ENCODE peak calls at places on chromosomes 7 and 10, in eight cellular contexts. I is uterus, B is aorta, H is fibroblast of lung, Y is psoas muscle, L is trophoblast cell, M is hepatocyte, R is pancreas. X is an unnamed sample. For H3K4me1, the result is how much of the 10 kb centered on the place peaks cover.

GRCh38 chr7:112207106-112207592 is 654 bp downstream of the ZNF277 start:
- DNase-seq in I (peak), B (no peak), H (no peak), Y (no peak), L (no peak), M (no peak), R (no peak), X (no peak)

GRCh38 chr7:28973591-28973990 is 15.5 kb upstream of the TRIL start:
- DNase-seq in I (no peak), B (no peak), H (no peak), Y (no peak), L (no peak), M (no peak), R (no peak), X (no peak)

GRCh38 chr10:60677541-60678129 is 100.6 kb upstream of the CDK1 start:
- DNase-seq in I (no peak), B (no peak), H (no peak), Y (no peak), L (no peak), M (no peak), R (no peak), X (no peak)

GRCh38 chr7:74306737-74307469 is 17.7 kb downstream of the CLIP2 start:
- DNase-seq in I (peak), B (peak), H (peak), Y (peak), L (no peak), M (no peak), R (peak), X (no peak)

GRCh38 chr7:39829028-39829427 is 121.0 kb upstream of the CDK13 start:
- DNase-seq in I (no peak), B (no peak), H (no peak), Y (no peak), L (no peak), M (no peak), R (no peak), X (no peak)

GRCh38 chr7:141495057-141495456 is 56.2 kb upstream of the AGK start:
- DNase-seq in I (no peak), B (no peak), H (no peak), Y (no peak), L (no peak), M (no peak), R (no peak), X (no peak)

GRCh38 chr10:98459385-98459784 is 12.7 kb upstream of the HPS1 start:
- DNase-seq in I (no peak), B (no peak), H (no peak), Y (no peak), L (no peak), M (no peak), R (no peak), X (no peak)

GRCh38 chr7:125126376-125126775 is 196.8 kb upstream of the POT1 start:
- DNase-seq in I (no peak), B (no peak), H (peak), Y (no peak), L (no peak), M (no peak), R (no peak), X (no peak)

GRCh38 chr7:20598479-20599419 is 16.7 kb upstream of the ABCB5 start:
- DNase-seq in I (no peak), B (no peak), H (peak), Y (no peak), L (no peak), M (peak), R (no peak), X (no peak)

GRCh38 chr10:124534231-124534798 is 72.7 kb downstream of the LHPP start:
- DNase-seq in I (peak), B (no peak), H (peak), Y (no peak), L (no peak), M (no peak), R (no peak), X (peak)

GRCh38 chr10:122192142-122192541 is 79.0 kb upstream of the BTBD16 start:
- DNase-seq in I (no peak), B (no peak), H (no peak), Y (no peak), L (no peak), M (no peak), R (no peak), X (no peak)

GRCh38 chr7:4237296-4238235 is 444.5 kb upstream of the FOXK1 start:
- DNase-seq in I (no peak), B (peak), H (no peak), Y (no peak), L (no peak), M (peak), R (no peak), X (no peak)

GRCh38 chr10:121296856-121297255 is 301.4 kb downstream of the FGFR2 start:
- DNase-seq in I (no peak), B (no peak), H (no peak), Y (no peak), L (no peak), M (no peak), R (no peak), X (no peak)

GRCh38 chr10:91061608-91062007 is 140.7 kb upstream of the ANKRD1 start:
- DNase-seq in I (no peak), B (no peak), H (peak), Y (no peak), L (no peak), M (no peak), R (no peak), X (no peak)

GRCh38 chr10:69733791-69734261 is 67.9 kb upstream of the COL13A1 start:
- DNase-seq in I (no peak), B (peak), H (peak), Y (no peak), L (no peak), M (no peak), R (no peak), X (no peak)

GRCh38 chr7:78450754-78451153 is 652.2 kb downstream of the PHTF2 start:
- DNase-seq in I (no peak), B (no peak), H (no peak), Y (no peak), L (no peak), M (no peak), R (no peak), X (no peak)

GRCh38 chr7:17599733-17600685 is 301.6 kb downstream of the AHR start:
- DNase-seq in I (no peak), B (no peak), H (peak), Y (no peak), L (no peak), M (no peak), R (no peak), X (no peak)

GRCh38 chr10:101580486-101581399 is 7.3 kb downstream of the POLL start:
- DNase-seq in I (no peak), B (no peak), H (no peak), Y (no peak), L (no peak), M (no peak), R (no peak), X (no peak)

GRCh38 chr10:127872011-127872741 is 20.6 kb downstream of the CLRN3 start:
- DNase-seq in I (no peak), B (no peak), H (peak), Y (peak), L (no peak), M (no peak), R (no peak), X (peak)

GRCh38 chr10:125375210-125375609 is 214.8 kb upstream of the CTBP2 start:
- DNase-seq in I (no peak), B (no peak), H (peak), Y (no peak), L (no peak), M (no peak), R (no peak), X (no peak)

GRCh38 chr10:75498866-75499265 is 67.4 kb downstream of the LRMDA start:
- DNase-seq in I (no peak), B (no peak), H (no peak), Y (no peak), L (no peak), M (no peak), R (no peak), X (no peak)

GRCh38 chr7:123712619-123713018 is 36.2 kb downstream of the WASL start:
- DNase-seq in I (no peak), B (no peak), H (peak), Y (no peak), L (no peak), M (no peak), R (no peak), X (no peak)

GRCh38 chr7:99752354-99752753 is 17.4 kb upstream of the CYP3A7 start:
- DNase-seq in I (no peak), B (no peak), H (peak), Y (no peak), L (no peak), M (peak), R (peak), X (no peak)

GRCh38 chr10:120804020-120804419 is 47.1 kb upstream of the WDR11 start:
- DNase-seq in I (no peak), B (no peak), H (no peak), Y (no peak), L (no peak), M (no peak), R (no peak), X (no peak)

GRCh38 chr7:100069991-100070390 is 11.5 kb downstream of the ZNF3 start:
- DNase-seq in I (no peak), B (no peak), H (no peak), Y (no peak), L (no peak), M (no peak), R (no peak), X (no peak)

GRCh38 chr10:21402606-21403083 is 122.8 kb downstream of the SKIDA1 start:
- DNase-seq in I (no peak), B (no peak), H (peak), Y (no peak), L (no peak), M (no peak), R (no peak), X (no peak)

GRCh38 chr7:121330053-121330833 is 1.4 kb downstream of the WNT16 start:
- DNase-seq in I (no peak), B (no peak), H (no peak), Y (no peak), L (no peak), M (no peak), R (no peak), X (no peak)

GRCh38 chr7:36547361-36547760 is 157.7 kb downstream of the ANLN start:
- DNase-seq in I (no peak), B (no peak), H (no peak), Y (no peak), L (no peak), M (no peak), R (no peak), X (no peak)

GRCh38 chr10:132765435-132765834 is 20.5 kb downstream of the NKX6-2 start:
- DNase-seq in I (no peak), B (no peak), H (no peak), Y (no peak), L (no peak), M (no peak), R (no peak), X (no peak)

GRCh38 chr7:130957140-130957513 is 223.1 kb upstream of the KLF14 start:
- DNase-seq in I (no peak), B (no peak), H (no peak), Y (no peak), L (no peak), M (no peak), R (no peak), X (no peak)

GRCh38 chr10:15455456-15455855 is 84.4 kb upstream of the FAM171A1 start:
- DNase-seq in I (no peak), B (no peak), H (no peak), Y (no peak), L (no peak), M (no peak), R (no peak), X (no peak)

GRCh38 chr10:102645741-102646609 is 1.7 kb downstream of the TRIM8 start:
- DNase-seq in I (peak), B (peak), H (peak), Y (peak), L (peak), M (peak), R (peak), X (peak)

GRCh38 chr7:132352774-132353173 is 223.5 kb downstream of the PLXNA4 start:
- DNase-seq in I (peak), B (no peak), H (peak), Y (no peak), L (no peak), M (no peak), R (no peak), X (no peak)

GRCh38 chr7:144822223-144822622 is 13.6 kb downstream of the TPK1 start:
- DNase-seq in I (no peak), B (no peak), H (no peak), Y (no peak), L (no peak), M (no peak), R (no peak), X (no peak)

GRCh38 chr10:110502851-110503301 is 5.2 kb downstream of the DUSP5 start:
- DNase-seq in I (peak), B (no peak), H (peak), Y (no peak), L (no peak), M (peak), R (no peak), X (no peak)

GRCh38 chr10:110499796-110500514 is 2.2 kb downstream of the DUSP5 start:
- DNase-seq in I (no peak), B (no peak), H (peak), Y (no peak), L (no peak), M (no peak), R (no peak), X (no peak)

GRCh38 chr10:110502072-110502845 is 4.6 kb downstream of the DUSP5 start:
- DNase-seq in I (no peak), B (no peak), H (no peak), Y (no peak), L (no peak), M (no peak), R (no peak), X (no peak)

GRCh38 chr10:110500515-110500905 is 2.8 kb downstream of the DUSP5 start:
- DNase-seq in I (peak), B (no peak), H (peak), Y (no peak), L (no peak), M (peak), R (no peak), X (no peak)

DNA sequence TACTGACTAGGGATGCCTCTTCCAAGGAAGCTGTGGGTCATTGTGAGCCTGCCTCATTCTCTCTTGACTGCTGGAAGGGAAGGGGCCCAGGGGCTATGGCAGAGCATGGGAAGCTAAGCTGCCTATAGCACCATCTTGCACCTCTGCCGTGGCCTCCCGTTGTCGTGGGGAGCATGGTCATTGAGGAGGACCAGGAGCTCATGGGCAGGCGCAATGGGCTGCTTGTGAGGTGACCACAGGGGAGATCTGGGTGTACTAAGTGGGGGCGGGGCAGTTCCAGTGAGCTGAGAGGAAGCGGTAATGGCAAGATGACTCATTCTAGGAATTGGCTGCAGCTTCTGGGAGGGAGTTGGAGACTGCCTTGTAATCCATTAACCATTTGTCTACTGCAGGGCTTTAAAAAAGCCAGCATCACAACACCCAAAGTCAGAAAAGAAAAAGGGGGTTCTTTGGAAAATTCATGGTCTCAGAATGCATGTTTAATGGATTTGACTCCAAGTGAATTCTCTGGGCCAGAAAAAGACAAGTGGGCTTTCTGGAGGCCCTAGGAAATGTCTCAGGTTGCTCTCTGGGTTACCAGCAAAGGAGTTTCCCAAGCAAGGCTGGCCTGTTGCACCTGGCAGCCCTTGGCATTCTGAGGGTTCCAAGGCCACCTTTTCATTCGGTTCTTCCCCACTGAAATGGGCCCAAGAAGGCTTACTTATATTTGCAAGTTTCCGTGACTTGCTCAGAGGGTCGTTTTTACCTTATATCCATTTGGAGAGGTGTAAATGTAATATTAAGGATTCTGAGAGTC is 3.6 kb downstream of the DUSP5 start:
- DNase-seq in I (peak), B (peak), H (peak), Y (peak), L (peak), M (peak), R (peak), X (peak)
- H3K4me1 ChIP-seq in I (under half), B (under half), H (under half), Y (under half), L (under half), M (under half), R (under half), X (half or more)

GRCh38 chr10:71970331-71970730 is 6.1 kb downstream of the CHST3 start:
- DNase-seq in I (no peak), B (no peak), H (no peak), Y (peak), L (no peak), M (no peak), R (no peak), X (no peak)

GRCh38 chr10:71971769-71972555 is 7.8 kb downstream of the CHST3 start:
- DNase-seq in I (no peak), B (no peak), H (no peak), Y (no peak), L (no peak), M (no peak), R (no peak), X (no peak)

GRCh38 chr10:71971311-71971731 is 7.1 kb downstream of the CHST3 start:
- DNase-seq in I (no peak), B (no peak), H (no peak), Y (no peak), L (no peak), M (no peak), R (no peak), X (no peak)

GRCh38 chr10:71969929-71970328 is 5.7 kb downstream of the CHST3 start:
- DNase-seq in I (no peak), B (no peak), H (no peak), Y (no peak), L (no peak), M (no peak), R (no peak), X (no peak)

DNA sequence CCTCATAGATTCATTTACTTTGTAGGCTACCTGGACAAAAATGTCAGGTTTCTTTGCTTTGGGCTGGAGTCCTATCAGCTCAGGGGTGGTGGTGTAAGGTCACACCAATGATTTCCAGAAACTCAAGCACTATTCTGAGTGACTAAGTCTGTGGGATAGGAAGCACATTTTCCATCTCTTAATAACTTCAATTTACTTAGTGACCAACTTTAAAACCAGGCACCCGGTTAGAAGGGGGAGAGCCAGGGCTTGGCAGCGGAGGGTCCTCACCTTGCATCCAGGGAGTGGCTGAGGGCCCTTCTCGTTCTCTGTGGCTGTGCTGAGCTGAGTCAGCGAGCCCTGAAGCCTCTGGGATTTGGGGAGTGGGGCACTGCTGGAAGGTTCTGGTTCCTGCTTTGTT is 6.7 kb downstream of the CHST3 start:
- DNase-seq in I (no peak), B (no peak), H (no peak), Y (no peak), L (no peak), M (no peak), R (no peak), X (no peak)
- H3K4me1 ChIP-seq in I (under half), B (under half), H (under half), Y (half or more), L (under half), M (under half), R (under half), X (half or more)

GRCh38 chr10:104329754-104330153 is 8.5 kb downstream of the ITPRIP start:
- DNase-seq in I (peak), B (no peak), H (peak), Y (peak), L (no peak), M (no peak), R (no peak), X (no peak)
- H3K4me1 ChIP-seq in I (half or more), B (under half), H (half or more), Y (half or more), L (half or more), M (half or more), R (under half), X (half or more)

GRCh38 chr7:117882594-117882993 is 9.4 kb upstream of the CTTNBP2 start:
- DNase-seq in I (no peak), B (no peak), H (no peak), Y (no peak), L (no peak), M (no peak), R (no peak), X (no peak)
- H3K4me1 ChIP-seq in I (under half), B (under half), H (under half), Y (under half), L (under half), M (under half), R (under half), X (under half)

DNA sequence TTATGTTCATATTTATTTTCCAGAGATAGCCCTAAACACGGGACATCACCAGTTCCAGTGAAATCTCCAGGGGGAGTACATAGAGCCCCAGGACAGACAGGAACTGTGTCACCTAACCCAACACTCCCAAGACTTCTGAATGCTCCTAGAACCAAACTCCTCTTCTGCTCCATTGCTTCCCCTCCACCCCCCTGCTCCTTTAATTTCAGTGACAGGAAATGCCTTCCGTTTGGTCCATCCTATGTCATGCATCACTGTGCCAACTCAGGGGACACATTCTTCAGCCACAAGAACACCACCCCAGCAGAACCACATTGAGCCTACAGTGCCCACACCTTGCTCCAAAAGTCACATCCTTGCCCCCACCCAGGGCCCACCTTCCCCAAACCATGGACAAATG is 100.6 kb downstream of the KCNMA1 start:
- DNase-seq in I (no peak), B (peak), H (no peak), Y (no peak), L (no peak), M (no peak), R (no peak), X (no peak)
- H3K4me1 ChIP-seq in I (under half), B (under half), H (under half), Y (under half), L (under half), M (under half), R (under half), X (under half)

DNA sequence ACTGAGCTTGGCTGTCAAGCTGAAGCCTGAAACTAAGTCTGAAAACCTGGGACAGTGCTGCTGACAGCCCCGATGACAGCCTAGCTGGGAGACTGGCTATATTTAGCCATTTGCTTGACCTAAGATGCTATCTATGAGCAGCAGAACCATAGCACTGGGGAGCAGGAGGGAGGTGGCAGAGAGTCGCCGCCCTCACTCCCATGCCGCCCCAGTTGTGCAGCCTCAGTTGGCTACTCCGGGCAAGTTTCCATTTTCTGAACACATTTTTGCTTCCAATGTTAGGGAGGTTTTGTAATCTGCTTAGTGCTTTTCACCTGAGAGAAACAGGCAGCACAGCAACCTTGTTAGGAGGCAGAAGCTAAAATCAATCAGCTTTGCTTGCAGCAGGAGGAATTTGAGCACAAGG is 20.5 kb upstream of the C10orf71 start:
- DNase-seq in I (no peak), B (no peak), H (no peak), Y (no peak), L (no peak), M (no peak), R (no peak), X (no peak)
- H3K4me1 ChIP-seq in I (under half), B (under half), H (under half), Y (half or more), L (under half), M (under half), R (under half), X (under half)